ENCODE peak calls at places on chromosomes 7 and 10, in six cellular contexts. B is GM19239; U is RPMI8226; M is CD4-positive, CD25-positive, alpha-beta regulatory T cell; F is GM03348; C is fibroblast of mammary gland. O is an unnamed sample.

GRCh38 chr7:31134246-31135188 is 82.4 kb downstream of the ADCYAP1R1 start:
- DNase-seq in B (peak), U (peak), M (peak), F (peak), C (peak), O (peak)

GRCh38 chr7:90455163-90456030 is 14.0 kb upstream of the PTTG1IP2 start:
- DNase-seq in B (peak), U (peak), M (peak), F (peak), C (peak), O (peak)

GRCh38 chr10:43781480-43782361 is 133.0 kb upstream of the ZNF32 start:
- DNase-seq in B (no peak), U (no peak), M (peak), F (no peak), C (no peak), O (no peak)

GRCh38 chr10:100518761-100519241 is 860 bp downstream of the SEC31B start:
- DNase-seq in B (no peak), U (peak), M (peak), F (peak), C (peak), O (no peak)

GRCh38 chr10:15197276-15197675 is 28.8 kb upstream of the NMT2 start:
- DNase-seq in B (no peak), U (no peak), M (peak), F (peak), C (peak), O (no peak)

GRCh38 chr10:974038-974784 is 14.0 kb upstream of the GTPBP4 start:
- DNase-seq in B (no peak), U (no peak), M (no peak), F (no peak), C (peak), O (no peak)

GRCh38 chr7:96447109-96447645 is 125.3 kb upstream of the SLC25A13 start:
- DNase-seq in B (no peak), U (no peak), M (no peak), F (no peak), C (no peak), O (no peak)

GRCh38 chr7:517848-518629 is 1.6 kb downstream of the PDGFA start:
- DNase-seq in B (no peak), U (peak), M (peak), F (peak), C (peak), O (no peak)

GRCh38 chr7:157372300-157373232 is 35.8 kb downstream of the DNAJB6 start:
- DNase-seq in B (no peak), U (no peak), M (no peak), F (no peak), C (no peak), O (no peak)

GRCh38 chr7:74025745-74026144 is 2.2 kb upstream of the ELN start:
- DNase-seq in B (no peak), U (no peak), M (no peak), F (no peak), C (no peak), O (no peak)

GRCh38 chr7:14218338-14218737 is 228.9 kb upstream of the ETV1 start:
- DNase-seq in B (no peak), U (no peak), M (no peak), F (no peak), C (no peak), O (no peak)

GRCh38 chr10:27646194-27646593 is 99.4 kb downstream of the MKX start:
- DNase-seq in B (no peak), U (no peak), M (no peak), F (peak), C (peak), O (no peak)

GRCh38 chr10:85557077-85557476 is 809.5 kb downstream of the GRID1 start:
- DNase-seq in B (no peak), U (no peak), M (no peak), F (no peak), C (peak), O (no peak)

GRCh38 chr10:113961261-113961938 is 82.3 kb upstream of the ADRB1 start:
- DNase-seq in B (no peak), U (no peak), M (peak), F (no peak), C (no peak), O (no peak)

GRCh38 chr7:55180821-55181542 is 162.2 kb downstream of the EGFR start:
- DNase-seq in B (no peak), U (no peak), M (no peak), F (no peak), C (no peak), O (no peak)

GRCh38 chr10:117374506-117375359 is 507 bp downstream of the PDZD8 start:
- DNase-seq in B (peak), U (peak), M (peak), F (peak), C (peak), O (no peak)

GRCh38 chr10:125662616-125663015 is 20.3 kb downstream of the TEX36 start:
- DNase-seq in B (no peak), U (no peak), M (no peak), F (peak), C (no peak), O (no peak)

O was measured in NCI-H2029 treated with DMSO at 0.1 percent for 48 hours.